ENCODE peak calls at places on chromosomes 2 and 18, in five cellular contexts. A is fibroblast of lung, M is spleen, W is suprapubic skin, J is HCT116. E is an unnamed sample.

GRCh38 chr2:129883121-129883520 is 96.3 kb upstream of the RAB6C start:
- DNase-seq in A (no peak), M (no peak), W (peak), J (no peak), E (no peak)

GRCh38 chr18:3148930-3149535 is 70.7 kb downstream of the MYOM1 start:
- DNase-seq in A (peak), M (no peak), W (no peak), J (no peak), E (peak)

GRCh38 chr18:2825613-2826205 is 21.1 kb upstream of the EMILIN2 start:
- DNase-seq in A (no peak), M (no peak), W (no peak), J (no peak), E (no peak)

GRCh38 chr18:62505669-62506494 is 16.9 kb upstream of the ZCCHC2 start:
- DNase-seq in A (no peak), M (peak), W (no peak), J (no peak), E (no peak)

GRCh38 chr2:15893689-15894325 is 46.5 kb upstream of the MYCN start:
- DNase-seq in A (no peak), M (no peak), W (no peak), J (no peak), E (no peak)

GRCh38 chr18:68909579-68909978 is 111.7 kb downstream of the CCDC102B start:
- DNase-seq in A (no peak), M (no peak), W (no peak), J (no peak), E (no peak)

GRCh38 chr2:46122318-46122970 is 174.8 kb upstream of the EPAS1 start:
- DNase-seq in A (no peak), M (no peak), W (no peak), J (no peak), E (no peak)

GRCh38 chr2:234308814-234309195 is 188.1 kb downstream of the ARL4C start:
- DNase-seq in A (peak), M (no peak), W (no peak), J (no peak), E (peak)

GRCh38 chr2:198471291-198471690 is 666.9 kb downstream of the PLCL1 start:
- DNase-seq in A (no peak), M (no peak), W (no peak), J (no peak), E (no peak)

GRCh38 chr2:11764359-11764758 is 17.9 kb downstream of the LPIN1 start:
- DNase-seq in A (no peak), M (no peak), W (no peak), J (no peak), E (no peak)

GRCh38 chr18:3451989-3452749 is 2.2 kb downstream of the TGIF1 start:
- DNase-seq in A (peak), M (peak), W (peak), J (no peak), E (no peak)

GRCh38 chr2:223580951-223581350 is 21.2 kb downstream of the SCG2 start:
- DNase-seq in A (peak), M (no peak), W (no peak), J (no peak), E (peak)

GRCh38 chr18:55236150-55236931 is 277.1 kb upstream of the CCDC68 start:
- DNase-seq in A (peak), M (no peak), W (no peak), J (no peak), E (peak)

GRCh38 chr2:135843671-135844070 is 6.7 kb upstream of the LCT start:
- DNase-seq in A (no peak), M (no peak), W (no peak), J (no peak), E (no peak)

GRCh38 chr2:33023732-33024301 is 77.1 kb downstream of the LTBP1 start:
- DNase-seq in A (peak), M (no peak), W (no peak), J (no peak), E (no peak)

GRCh38 chr2:26642437-26642836 is 1.3 kb upstream of the CIB4 start:
- DNase-seq in A (no peak), M (no peak), W (peak), J (no peak), E (no peak)

GRCh38 chr18:8538935-8539334 is 70.3 kb upstream of the RAB12 start:
- DNase-seq in A (no peak), M (no peak), W (no peak), J (no peak), E (no peak)

GRCh38 chr18:37930640-37931039 is 365.0 kb upstream of the CELF4 start:
- DNase-seq in A (no peak), M (no peak), W (no peak), J (no peak), E (no peak)

GRCh38 chr2:201618744-201619654 is 24.3 kb downstream of the TMEM237 start:
- DNase-seq in A (peak), M (peak), W (peak), J (no peak), E (no peak)

GRCh38 chr2:42908538-42909200 is 116.3 kb upstream of the HAAO start:
- DNase-seq in A (no peak), M (no peak), W (no peak), J (no peak), E (no peak)

GRCh38 chr2:238856713-238857567 is 9.1 kb downstream of the TWIST2 start:
- DNase-seq in A (no peak), M (no peak), W (peak), J (no peak), E (no peak)

GRCh38 chr2:3637311-3637675 is 20.7 kb upstream of the ALLC start:
- DNase-seq in A (no peak), M (peak), W (peak), J (no peak), E (no peak)

GRCh38 chr2:179444056-179444455 is 179.4 kb upstream of the SESTD1 start:
- DNase-seq in A (peak), M (no peak), W (no peak), J (no peak), E (no peak)

GRCh38 chr2:15965564-15966019 is 25.2 kb downstream of the MYCN start:
- DNase-seq in A (no peak), M (no peak), W (no peak), J (no peak), E (no peak)

GRCh38 chr2:227450921-227451654 is 20.9 kb upstream of the AGFG1 start:
- DNase-seq in A (no peak), M (no peak), W (no peak), J (no peak), E (no peak)

GRCh38 chr18:46356278-46357033 is 252.3 kb downstream of the HAUS1 start:
- DNase-seq in A (no peak), M (peak), W (no peak), J (no peak), E (no peak)

GRCh38 chr2:156399950-156400703 is 36.1 kb upstream of the GPD2 start:
- DNase-seq in A (peak), M (peak), W (peak), J (peak), E (peak)

GRCh38 chr2:232134939-232135338 is 173.4 kb downstream of the DIS3L2 start:
- DNase-seq in A (no peak), M (no peak), W (no peak), J (no peak), E (no peak)

GRCh38 chr2:32008811-32009478 is 1.9 kb downstream of the MEMO1 start:
- DNase-seq in A (peak), M (peak), W (no peak), J (no peak), E (peak)

DNA sequence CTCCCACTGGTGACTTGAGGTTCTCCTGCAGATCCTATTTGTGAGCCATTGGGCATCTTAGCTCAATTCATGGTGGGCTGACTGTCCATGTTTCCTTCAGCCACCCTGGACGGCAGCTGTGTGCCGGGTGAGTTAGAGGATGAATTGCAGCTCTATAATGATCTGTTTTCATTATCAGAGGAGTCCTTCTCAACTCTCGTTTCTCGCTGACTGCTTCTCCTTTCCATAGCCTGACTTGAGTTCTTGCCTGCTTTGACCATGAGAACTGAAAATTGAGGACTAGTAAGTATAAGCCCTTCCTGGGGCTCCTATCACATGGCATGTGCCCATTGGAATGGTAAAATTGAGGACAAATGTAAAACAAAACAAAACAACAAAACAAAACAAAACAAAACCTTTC is 121.8 kb downstream of the CDC42EP3 start:
- DNase-seq in A (no peak), M (no peak), W (no peak), J (no peak), E (no peak)
- H3K4me3 ChIP-seq in A (no peak), M (no peak), W (no peak), J (no peak), E (no peak)

DNA sequence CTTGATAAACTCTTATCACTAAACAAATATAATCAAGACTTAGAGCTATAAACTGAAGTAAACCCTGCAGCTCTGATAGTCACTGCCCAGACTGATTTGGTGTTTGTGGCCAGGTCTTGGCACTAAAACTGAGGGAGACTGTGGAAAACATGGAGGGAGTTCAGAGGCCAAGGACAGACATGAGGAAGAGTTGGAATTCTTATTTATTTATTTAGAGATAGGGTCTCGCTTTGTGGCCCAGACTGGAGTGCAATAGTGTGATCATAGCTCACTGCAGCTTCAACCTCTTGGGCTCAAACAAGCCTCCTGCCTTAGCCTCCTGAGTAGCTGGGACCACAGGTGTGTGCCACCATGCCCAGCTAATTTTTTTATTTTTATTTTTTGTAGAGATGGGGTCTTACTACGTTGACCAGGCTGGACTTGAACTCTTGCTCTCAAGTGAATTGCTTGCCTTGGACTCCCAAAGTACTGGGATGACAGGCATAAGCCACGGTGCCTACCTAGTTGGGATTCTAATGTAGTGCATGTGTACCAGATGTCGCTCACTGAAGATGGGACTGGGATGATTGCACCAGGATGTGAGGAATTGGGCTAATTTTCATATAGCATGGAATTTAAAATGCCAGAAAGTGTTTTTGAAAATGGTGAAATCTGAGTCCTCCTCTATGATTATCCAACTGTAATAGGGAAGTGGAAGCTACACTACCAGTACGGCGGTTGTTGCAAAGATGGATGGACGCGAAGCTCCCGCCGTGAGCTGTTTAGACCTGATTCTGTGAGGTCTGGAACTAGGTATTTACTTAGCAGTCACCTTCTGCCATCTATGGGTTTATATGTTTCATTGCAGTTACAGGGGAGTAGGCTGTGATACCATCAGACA is 52.7 kb upstream of the CTLA4 start:
- DNase-seq in A (peak), M (peak), W (no peak), J (peak), E (no peak)
- H3K4me3 ChIP-seq in A (peak), M (no peak), W (no peak), J (no peak), E (no peak)

GRCh38 chr2:72917138-72917874 is at the start of gene EMX1:
- DNase-seq in A (no peak), M (peak), W (no peak), J (peak), E (no peak)
- H3K4me3 ChIP-seq in A (no peak), M (peak), W (peak), J (peak), E (no peak)

DNA sequence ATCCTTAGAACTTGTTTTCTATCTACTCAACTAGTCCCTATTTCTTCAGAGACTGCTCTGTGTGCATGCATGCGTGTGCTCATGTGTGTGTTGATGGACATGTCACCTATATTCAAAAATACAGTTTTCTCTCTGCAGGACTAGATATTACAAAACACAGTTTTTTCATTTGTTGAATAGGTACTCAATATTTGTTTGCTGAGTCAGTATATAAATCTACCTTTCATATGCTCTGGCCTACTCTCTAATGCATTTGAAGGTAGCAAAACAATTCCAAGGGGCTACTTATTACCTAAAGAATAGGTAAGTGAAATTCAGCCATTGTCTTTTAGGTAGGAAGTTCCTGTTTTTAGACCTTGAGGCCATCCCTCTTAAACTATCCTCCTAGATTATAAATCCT is 8.6 kb upstream of the UBE2E3 start:
- DNase-seq in A (no peak), M (no peak), W (no peak), J (no peak), E (no peak)
- H3K4me3 ChIP-seq in A (no peak), M (no peak), W (no peak), J (no peak), E (no peak)

GRCh38 chr2:30237346-30238142 is 6.2 kb downstream of the LBH start:
- DNase-seq in A (peak), M (peak), W (peak), J (no peak), E (no peak)
- H3K4me3 ChIP-seq in A (no peak), M (no peak), W (no peak), J (no peak), E (no peak)

DNA sequence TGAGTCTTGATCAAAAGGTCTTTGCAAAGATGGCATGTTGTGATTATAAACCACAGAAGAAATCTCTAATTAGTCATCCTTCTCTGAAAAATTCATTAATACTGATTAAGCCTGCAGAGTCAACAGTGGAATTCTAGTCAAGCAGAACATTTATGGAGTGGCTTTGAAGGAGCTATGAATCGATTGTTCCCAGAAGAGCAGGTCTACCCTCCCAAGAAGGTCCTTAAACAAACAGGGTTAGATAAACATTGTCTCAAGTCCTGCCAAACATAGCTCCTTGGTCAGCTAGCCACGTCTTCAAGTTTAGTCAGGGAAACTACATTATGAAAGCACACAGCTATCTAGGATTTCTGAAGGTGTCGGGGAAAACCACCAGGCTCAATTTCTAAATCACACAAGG is 88.9 kb downstream of the ITGA4 start:
- DNase-seq in A (peak), M (no peak), W (no peak), J (no peak), E (peak)
- H3K4me3 ChIP-seq in A (no peak), M (no peak), W (no peak), J (no peak), E (no peak)

GRCh38 chr2:143844986-143845385 is 674.9 kb downstream of the ZEB2 start:
- DNase-seq in A (no peak), M (no peak), W (no peak), J (no peak), E (no peak)
- H3K4me3 ChIP-seq in A (no peak), M (no peak), W (no peak), J (no peak), E (no peak)

DNA sequence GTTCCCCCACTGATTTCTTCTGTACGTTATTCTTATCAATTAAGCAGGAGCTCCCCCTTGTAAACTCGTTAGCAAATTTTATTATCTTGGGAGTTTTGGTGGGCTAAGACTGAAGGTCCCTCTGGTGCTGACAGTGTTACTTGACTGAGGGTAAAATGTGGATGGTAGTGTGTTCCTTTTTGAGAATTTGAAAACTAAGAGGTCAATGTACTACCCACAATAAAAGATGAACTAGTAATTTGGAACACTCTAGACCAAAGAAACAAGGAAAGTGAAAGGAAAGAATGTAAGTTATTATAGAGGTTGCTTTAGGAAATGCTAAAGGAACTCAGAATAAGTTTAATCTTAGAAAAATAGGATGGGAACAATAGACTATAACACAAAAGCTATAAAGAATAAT is 35.1 kb downstream of the YWHAQ start:
- DNase-seq in A (no peak), M (no peak), W (no peak), J (no peak), E (no peak)
- H3K4me3 ChIP-seq in A (no peak), M (no peak), W (no peak), J (no peak), E (no peak)

E was measured in skeletal muscle cell.